ENCODE peak calls at places on chromosomes 4 and X, in nine cellular contexts. W, Y, J, L, D, G, C, X and R are unnamed samples. For H3K4me1, the result is how much of the 10 kb centered on the place peaks cover.

GRCh38 chr4:40455340-40455902 is 120.3 kb downstream of the CHRNA9 start:
- DNase-seq in X (no peak), L (peak), C (no peak), Y (no peak), W (no peak), G (no peak), D (no peak), J (peak), R (no peak)

GRCh38 chrX:100831219-100831946 is 11.2 kb downstream of the CSTF2 start:
- DNase-seq in L (no peak), G (no peak), W (no peak), Y (no peak), X (no peak), D (no peak), C (no peak), J (no peak), R (no peak)

GRCh38 chr4:122819708-122820449 is 6.8 kb upstream of the FGF2 start:
- DNase-seq in Y (no peak), X (no peak), W (no peak), J (no peak), G (no peak), L (peak), C (no peak), D (no peak), R (no peak)

GRCh38 chr4:89929425-89930272 is 35.0 kb downstream of the MMRN1 start:
- DNase-seq in D (no peak), W (no peak), G (no peak), L (peak), J (no peak), C (no peak), X (no peak), Y (no peak), R (no peak)

GRCh38 chr4:26936284-26937065 is 75.8 kb downstream of the STIM2 start:
- DNase-seq in W (no peak), G (no peak), Y (no peak), C (no peak), D (peak), L (no peak), J (peak), X (no peak), R (no peak)

GRCh38 chr4:52837716-52838558 is 24.2 kb upstream of the RASL11B start:
- DNase-seq in D (no peak), X (no peak), G (peak), Y (no peak), J (no peak), L (peak), W (no peak), C (peak), R (no peak)

GRCh38 chr4:112119358-112119783 is 25.9 kb upstream of the FAM241A start:
- DNase-seq in J (no peak), D (no peak), L (no peak), G (no peak), W (no peak), X (no peak), C (no peak), Y (no peak), R (no peak)

GRCh38 chr4:51884606-51885005 is 41.7 kb downstream of the DCUN1D4 start:
- DNase-seq in J (no peak), W (no peak), D (no peak), X (no peak), L (no peak), G (no peak), C (no peak), Y (no peak), R (no peak)

GRCh38 chrX:101208152-101208905 is 11.3 kb upstream of the DRP2 start:
- DNase-seq in X (no peak), L (no peak), G (no peak), D (no peak), W (no peak), C (no peak), Y (no peak), J (no peak), R (no peak)

GRCh38 chr4:156884183-156884582 is 87.4 kb downstream of the PDGFC start:
- DNase-seq in L (no peak), Y (no peak), G (no peak), X (no peak), D (no peak), J (no peak), W (no peak), C (no peak), R (no peak)

GRCh38 chrX:27078371-27078770 is 384.8 kb downstream of the PPP4R3C start:
- DNase-seq in Y (no peak), D (no peak), X (no peak), G (no peak), J (no peak), W (no peak), L (no peak), C (no peak), R (no peak)

GRCh38 chr4:184147858-184148799 is 69.5 kb downstream of the ENPP6 start:
- DNase-seq in C (no peak), G (no peak), X (no peak), Y (no peak), L (no peak), W (no peak), J (no peak), D (no peak), R (peak)

GRCh38 chr4:142035556-142035955 is 399.2 kb downstream of the IL15 start:
- DNase-seq in W (no peak), L (peak), C (no peak), J (no peak), X (no peak), G (no peak), Y (no peak), D (no peak), R (no peak)

GRCh38 chrX:141673946-141674345 is 24.6 kb downstream of the SPANXD start:
- DNase-seq in D (no peak), C (no peak), W (no peak), Y (no peak), J (no peak), X (no peak), L (peak), G (no peak), R (no peak)

GRCh38 chr4:142408003-142408441 is 438.1 kb downstream of the INPP4B start:
- DNase-seq in G (no peak), C (peak), L (peak), J (no peak), X (no peak), D (no peak), W (no peak), Y (no peak), R (no peak)

GRCh38 chr4:6333301-6334202 is 63.9 kb downstream of the WFS1 start:
- DNase-seq in J (no peak), L (peak), X (no peak), C (no peak), W (no peak), Y (no peak), D (no peak), G (no peak), R (peak)

GRCh38 chr4:180060159-180060889 is 2182.9 kb upstream of the TENM3 start:
- DNase-seq in Y (no peak), G (no peak), C (no peak), W (no peak), X (no peak), D (no peak), J (no peak), L (peak), R (no peak)

GRCh38 chr4:94678896-94679295 is 78.9 kb upstream of the BMPR1B start:
- DNase-seq in W (no peak), J (no peak), Y (no peak), G (no peak), X (no peak), L (peak), D (no peak), C (no peak), R (no peak)

GRCh38 chrX:48695524-48695875 is 1.0 kb upstream of the SUV39H1 start:
- DNase-seq in W (no peak), Y (no peak), G (no peak), D (peak), X (no peak), L (peak), J (no peak), C (no peak), R (no peak)

GRCh38 chr4:152860057-152860456 is 76.1 kb upstream of the FHDC1 start:
- DNase-seq in W (no peak), D (no peak), Y (no peak), X (no peak), L (no peak), J (no peak), G (no peak), C (no peak), R (no peak)

GRCh38 chrX:47776301-47776700 is 60.4 kb upstream of the ZNF81 start:
- DNase-seq in L (no peak), Y (no peak), X (no peak), J (no peak), G (no peak), C (no peak), D (no peak), W (no peak), R (no peak)

GRCh38 chr4:172357006-172357405 is 543.8 kb downstream of the GALNTL6 start:
- DNase-seq in J (no peak), C (no peak), L (no peak), X (no peak), W (no peak), D (no peak), G (no peak), Y (no peak), R (no peak)

GRCh38 chrX:111131572-111131971 is 35.6 kb downstream of the PAK3 start:
- DNase-seq in C (no peak), X (no peak), G (no peak), D (no peak), L (peak), W (no peak), J (no peak), Y (no peak), R (no peak)

GRCh38 chr4:36039031-36039430 is 205.3 kb downstream of the ARAP2 start:
- DNase-seq in J (no peak), Y (no peak), C (no peak), W (no peak), G (no peak), L (no peak), X (no peak), D (no peak), R (peak)

GRCh38 chr4:71188197-71188625 is 150.6 kb upstream of the SLC4A4 start:
- DNase-seq in D (no peak), C (no peak), G (no peak), Y (no peak), X (no peak), L (no peak), J (no peak), W (no peak), R (no peak)

GRCh38 chr4:180617203-180617602 is 1626.0 kb upstream of the TENM3 start:
- DNase-seq in W (no peak), J (no peak), D (no peak), Y (no peak), C (no peak), L (peak), X (no peak), G (no peak), R (no peak)

GRCh38 chr4:47031011-47031678 is at the start of gene GABRB1:
- DNase-seq in J (peak), G (peak), C (no peak), Y (no peak), X (peak), D (no peak), W (no peak), L (no peak), R (no peak)

GRCh38 chr4:101993002-101993840 is 202.7 kb downstream of the BANK1 start:
- DNase-seq in D (no peak), L (no peak), Y (no peak), G (no peak), J (no peak), C (no peak), X (no peak), W (no peak), R (no peak)

GRCh38 chrX:19627533-19627932 is 112.2 kb upstream of the MAP3K15 start:
- DNase-seq in L (peak), Y (no peak), D (no peak), G (no peak), C (peak), J (no peak), X (no peak), W (no peak), R (no peak)

GRCh38 chr4:53196872-53197759 is 168.7 kb downstream of the SCFD2 start:
- DNase-seq in Y (no peak), D (no peak), X (no peak), W (no peak), C (no peak), G (no peak), L (peak), J (no peak), R (peak)

GRCh38 chr4:184664445-184665210 is 15.1 kb downstream of the PRIMPOL start:
- DNase-seq in L (peak), X (no peak), J (no peak), W (no peak), Y (no peak), D (no peak), G (no peak), C (no peak), R (peak)

GRCh38 chr4:184269879-184270430 is 52.3 kb upstream of the ENPP6 start:
- DNase-seq in C (no peak), L (no peak), J (no peak), W (no peak), D (no peak), X (no peak), Y (no peak), G (peak), R (no peak)

DNA sequence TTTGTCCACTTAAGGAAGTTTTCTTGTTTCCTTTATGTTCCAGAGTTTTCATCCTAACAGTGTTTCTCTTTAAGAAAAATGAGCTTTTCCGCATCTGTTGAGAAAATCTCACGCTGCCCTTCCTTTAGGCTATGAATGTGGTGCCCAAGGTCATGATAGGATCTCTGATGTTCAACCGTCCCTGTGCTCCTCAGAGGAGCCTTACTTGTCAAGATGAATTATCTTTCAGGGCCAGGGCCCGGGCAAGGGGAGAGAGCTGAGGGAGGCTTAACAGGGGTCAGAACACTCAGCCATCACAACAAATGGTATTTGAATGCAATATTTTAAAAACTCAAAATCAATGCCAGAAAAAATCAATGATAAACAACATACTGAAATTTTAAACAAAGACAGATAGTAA is 6.2 kb upstream of the NELFA start:
- DNase-seq in L (no peak), G (no peak), Y (no peak), D (no peak), C (no peak), X (no peak), W (no peak), J (no peak), R (no peak)
- H3K4me3 ChIP-seq in L (no peak), G (no peak), Y (no peak), D (no peak), C (no peak), X (no peak), W (no peak), J (no peak), R (no peak)

DNA sequence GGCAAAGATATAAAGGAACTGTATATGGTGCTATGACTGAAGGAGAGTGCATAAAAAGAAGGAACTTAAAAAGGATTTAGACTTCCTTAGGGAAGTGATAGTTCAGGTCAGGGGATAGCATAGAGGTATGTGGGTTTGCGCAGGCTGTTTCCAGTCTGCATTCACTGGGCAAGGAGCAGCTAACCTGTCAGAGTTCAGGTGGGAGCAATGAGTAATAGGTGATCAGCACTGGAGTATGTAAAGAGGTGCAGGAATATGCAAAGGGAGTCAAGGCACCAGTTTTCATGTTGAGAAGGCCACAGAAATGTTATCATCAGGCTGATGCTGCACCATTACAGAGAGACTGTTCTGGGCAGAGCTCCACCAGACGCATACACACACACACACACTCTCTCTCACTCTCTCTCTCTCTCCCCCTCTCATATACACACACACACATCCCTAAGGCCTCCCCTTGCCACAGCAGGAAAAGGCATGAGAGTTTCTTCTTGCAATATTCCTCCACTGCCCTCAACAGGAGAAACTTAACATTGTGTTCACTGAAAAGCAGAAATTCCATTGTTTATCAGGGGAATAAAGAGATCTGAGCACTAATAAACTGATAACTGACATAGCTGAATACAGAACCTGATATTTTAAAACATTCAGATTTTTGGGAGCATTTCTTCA is 256.4 kb upstream of the GRID2 start:
- DNase-seq in L (peak), Y (no peak), W (no peak), X (no peak), C (no peak), D (no peak), G (no peak), J (no peak), R (no peak)
- TF ChIP-seq CTCF in L (peak), Y (no peak), W (no peak), X (no peak), C (no peak), D (no peak), G (no peak), J (no peak), R (no peak)

GRCh38 chrX:41528784-41529183 is 81.6 kb downstream of the NYX start:
- DNase-seq in L (no peak), X (no peak), G (no peak), C (no peak), D (no peak), J (no peak), Y (no peak), W (no peak), R (no peak)

GRCh38 chrX:41526925-41527324 is 79.8 kb downstream of the NYX start:
- DNase-seq in D (no peak), C (no peak), X (no peak), W (no peak), L (peak), G (no peak), Y (no peak), J (no peak), R (no peak)

GRCh38 chrX:41529221-41529620 is 82.1 kb downstream of the NYX start:
- DNase-seq in Y (no peak), J (no peak), C (no peak), D (no peak), X (no peak), W (no peak), G (no peak), L (no peak), R (no peak)

GRCh38 chrX:41526268-41526667 is 79.1 kb downstream of the NYX start:
- DNase-seq in D (no peak), X (no peak), W (no peak), J (no peak), L (no peak), Y (no peak), G (no peak), C (no peak), R (no peak)

GRCh38 chrX:41530082-41530481 is 82.9 kb downstream of the NYX start:
- DNase-seq in X (no peak), C (no peak), L (no peak), G (no peak), W (no peak), D (no peak), J (no peak), Y (no peak), R (no peak)
- H3K4me1 ChIP-seq in X (under half), C (under half), L (under half), G (under half), W (under half), D (under half), J (under half), Y (under half), R (under half)

GRCh38 chrX:13990126-13990525 is 39.6 kb downstream of the GEMIN8 start:
- DNase-seq in G (no peak), Y (no peak), X (no peak), L (no peak), C (no peak), D (no peak), W (no peak), J (no peak), R (no peak)
- H3K4me3 ChIP-seq in G (no peak), Y (no peak), X (no peak), L (no peak), C (no peak), D (no peak), W (no peak), J (no peak), R (no peak)

GRCh38 chrX:21757960-21758359 is at the start of gene SMPX:
- DNase-seq in J (no peak), G (no peak), X (no peak), L (no peak), W (no peak), D (no peak), C (no peak), Y (no peak), R (no peak)
- TF ChIP-seq CTCF in J (no peak), G (no peak), X (no peak), L (no peak), W (no peak), D (no peak), C (no peak), Y (no peak), R (no peak)

GRCh38 chr4:186707996-186708395 is 15.7 kb downstream of the FAT1 start:
- DNase-seq in X (no peak), D (no peak), L (no peak), G (no peak), C (no peak), Y (no peak), W (no peak), J (no peak), R (no peak)
- H3K4me1 ChIP-seq in X (under half), D (under half), L (under half), G (half or more), C (under half), Y (under half), W (under half), J (under half), R (under half)

DNA sequence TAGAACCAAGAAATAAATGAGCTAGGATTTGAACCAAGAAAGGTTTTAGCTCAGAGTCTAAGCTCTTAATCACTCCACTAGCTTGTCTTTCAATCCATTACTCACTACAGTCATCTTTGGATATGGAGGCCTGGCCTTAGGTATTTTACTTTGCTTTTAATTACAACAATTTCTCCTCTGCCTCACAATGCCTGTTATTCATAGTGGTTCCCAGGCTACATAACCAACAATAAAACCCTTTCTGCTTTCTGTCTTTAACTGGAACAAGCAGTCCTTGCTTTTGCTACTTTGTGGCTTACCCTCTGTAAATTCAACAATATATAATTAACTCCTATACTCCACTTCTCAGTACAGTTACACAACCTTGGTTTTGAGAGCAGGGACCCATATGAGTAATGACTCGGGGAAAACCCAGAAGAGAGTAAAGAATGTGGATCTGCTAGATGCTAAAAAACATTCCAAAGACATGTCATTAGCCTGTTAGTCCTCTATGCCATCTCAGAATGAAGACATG is 94.7 kb upstream of the NAP1L5 start:
- DNase-seq in J (no peak), L (peak), C (peak), D (no peak), G (no peak), Y (no peak), X (no peak), W (no peak), R (no peak)
- H3K4me3 ChIP-seq in J (no peak), L (no peak), C (no peak), D (no peak), G (no peak), Y (no peak), X (no peak), W (no peak), R (no peak)